ENCODE peak calls at places on chromosomes 4 and X, in ten cellular contexts. O is GM12878, N is breast epithelium, D is GM23338, Q is prostate gland, X is HCT116, U is SK-N-SH, P is stomach, J is H1, L is sigmoid colon. F is an unnamed sample.

GRCh38 chr4:139419388-139419914 is 34.5 kb upstream of the RAB33B start:
- DNase-seq in P (no peak), L (peak; percentile 78), Q (no peak), O (no peak), J (no peak), N (peak; percentile 27), D (no peak), U (no peak), X (no peak), F (no peak)

GRCh38 chrX:108537005-108537404 is 97.4 kb downstream of the COL4A5 start:
- DNase-seq in L (no peak), Q (peak; percentile 7), D (peak; percentile 63), O (no peak), N (no peak), X (peak; percentile 13), U (peak; percentile 21), J (no peak), P (no peak), F (no peak)

GRCh38 chrX:47854474-47854873 is 17.8 kb downstream of the ZNF81 start:
- DNase-seq in D (peak; percentile 31), J (no peak), X (no peak), L (no peak), P (peak; percentile 44), Q (peak; percentile 6), N (no peak), U (peak; percentile 14), O (no peak), F (no peak)

GRCh38 chrX:17634542-17635207 is 102.6 kb upstream of the SCML1 start:
- DNase-seq in J (no peak), Q (no peak), D (no peak), U (no peak), P (peak; percentile 31), X (no peak), L (no peak), N (no peak), O (no peak), F (no peak)

GRCh38 chrX:153381684-153382532 is 19.2 kb downstream of the PNMA6E start:
- DNase-seq in P (no peak), Q (no peak), L (no peak), O (no peak), U (peak; percentile 84), N (no peak), J (no peak), D (peak; percentile 7), X (no peak), F (no peak)

GRCh38 chr4:102478186-102478585 is 23.0 kb upstream of the NFKB1 start:
- DNase-seq in J (no peak), L (no peak), O (no peak), U (no peak), Q (no peak), D (peak; percentile 47), X (no peak), N (no peak), P (no peak), F (no peak)

GRCh38 chr4:40152642-40153041 is 44.2 kb upstream of the RHOH start:
- DNase-seq in X (no peak), P (no peak), J (no peak), U (no peak), O (no peak), Q (no peak), N (no peak), L (no peak), D (no peak), F (no peak)

GRCh38 chrX:69107231-69107739 is 58.0 kb downstream of the PJA1 start:
- DNase-seq in U (no peak), Q (no peak), D (peak; percentile 70), N (no peak), L (no peak), X (no peak), O (no peak), P (peak; percentile 27), J (peak; percentile 29), F (no peak)

GRCh38 chr4:113952452-113953029 is 26.9 kb downstream of the ARSJ start:
- DNase-seq in J (peak; percentile 5), U (peak; percentile 22), P (no peak), Q (no peak), L (no peak), X (peak; percentile 64), D (peak; percentile 87), N (no peak), O (peak; percentile 12), F (no peak)

GRCh38 chr4:159175165-159175988 is 72.5 kb downstream of the RAPGEF2 start:
- DNase-seq in N (peak; percentile 61), J (peak; percentile 69), L (peak; percentile 80), Q (peak; percentile 73), X (peak; percentile 80), O (peak; percentile 73), U (peak; percentile 48), D (peak; percentile 97), P (peak; percentile 53), F (peak; percentile 74)

GRCh38 chrX:1576201-1577101 is 15.0 kb upstream of the AKAP17A start:
- DNase-seq in X (no peak), P (peak; percentile 5), D (no peak), O (no peak), N (no peak), U (no peak), J (no peak), Q (no peak), L (no peak), F (no peak)

GRCh38 chr4:6359536-6360308 is 90.1 kb downstream of the WFS1 start:
- DNase-seq in P (no peak), J (no peak), D (no peak), U (no peak), L (no peak), O (no peak), Q (no peak), X (no peak), N (no peak), F (no peak)

GRCh38 chr4:112120021-112120420 is 25.2 kb upstream of the FAM241A start:
- DNase-seq in U (no peak), X (no peak), D (no peak), Q (no peak), N (no peak), P (no peak), O (no peak), J (no peak), L (no peak), F (no peak)

GRCh38 chr4:73021634-73022033 is 47.9 kb downstream of the COX18 start:
- DNase-seq in O (no peak), J (no peak), P (no peak), N (no peak), Q (no peak), D (peak; percentile 80), X (peak; percentile 22), L (no peak), U (peak; percentile 46), F (no peak)

DNA sequence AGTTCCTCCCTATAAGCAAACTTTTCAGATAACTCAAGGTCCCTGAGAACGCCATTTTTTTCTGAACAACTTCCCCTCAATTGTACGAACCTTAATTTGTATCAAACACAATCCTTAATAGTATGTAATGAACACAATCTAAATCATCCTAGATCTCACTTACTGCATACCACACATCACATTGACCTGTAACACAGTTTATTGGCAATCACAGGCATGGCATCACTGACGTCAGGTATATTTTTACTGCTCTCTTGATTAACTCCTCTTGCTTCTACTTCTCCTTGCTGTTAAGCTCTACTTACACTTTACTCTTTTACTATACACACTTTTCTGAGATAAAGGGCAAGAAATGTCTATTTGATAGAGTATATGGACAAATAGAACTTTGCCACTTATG is 67.0 kb downstream of the TAPT1 start:
- DNase-seq in P (no peak), L (no peak), Q (no peak), O (no peak), X (no peak), J (no peak), N (no peak), D (no peak), U (no peak), F (no peak)
- TF ChIP-seq POLR2AphosphoS5 in P (no peak), L (no peak), Q (peak; percentile 7), O (no peak), X (no peak), J (no peak), N (no peak), D (no peak), U (no peak), F (no peak)

DNA sequence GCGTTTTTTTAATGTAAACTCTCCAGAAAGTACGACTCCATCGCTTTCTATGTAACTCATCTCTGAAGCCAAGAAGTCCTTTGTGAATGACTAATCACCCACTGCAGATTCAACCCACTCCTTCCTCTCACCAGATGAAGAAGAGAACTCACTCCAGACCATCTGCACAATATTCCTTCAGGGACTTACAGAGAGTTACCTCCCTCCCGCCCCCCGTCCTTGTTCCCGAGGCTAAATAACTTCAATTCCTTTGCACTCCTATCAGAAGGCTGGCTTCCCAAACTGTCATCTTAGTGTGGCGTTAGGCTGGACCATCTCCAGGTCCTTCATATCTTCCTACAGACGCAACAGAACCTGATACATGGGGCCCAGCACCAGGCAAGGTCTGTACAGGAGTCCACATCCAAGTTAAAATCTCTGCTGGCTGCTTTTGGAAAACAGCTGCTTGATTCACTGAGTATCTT is 82.4 kb downstream of the AFAP1 start:
- DNase-seq in O (no peak), Q (no peak), N (no peak), U (no peak), P (no peak), D (no peak), L (peak; percentile 70), X (no peak), J (no peak), F (no peak)
- H3K4me3 ChIP-seq in O (no peak overlapping the region), Q (no peak overlapping the region), N (no peak overlapping the region), U (no peak overlapping the region), P (no peak overlapping the region), D (no peak overlapping the region), L (no peak overlapping the region), X (no peak overlapping the region), J (no peak overlapping the region), F (no peak overlapping the region)

DNA sequence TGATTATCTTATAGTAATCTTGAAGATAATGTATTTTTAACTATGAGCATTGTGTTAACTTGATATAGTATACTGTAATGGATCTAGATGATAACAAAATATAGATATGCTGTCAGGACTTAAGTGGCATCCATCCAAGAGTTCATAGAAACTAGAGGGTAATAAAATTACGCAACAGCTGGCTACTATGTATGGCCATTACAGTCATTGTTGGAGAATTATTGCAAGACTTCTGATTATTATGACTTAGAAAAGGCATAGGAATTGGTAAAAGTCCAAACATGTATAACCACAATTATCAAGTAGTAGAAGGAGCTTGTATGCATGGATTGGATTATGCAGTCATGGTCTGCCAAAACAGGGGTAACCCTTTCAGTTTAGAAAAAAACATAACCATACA is 9.5 kb downstream of the OGT start:
- DNase-seq in Q (no peak), O (no peak), D (no peak), L (no peak), J (no peak), N (no peak), P (no peak), X (no peak), U (no peak), F (no peak)
- H3K4me1 ChIP-seq in Q (no peaks in the 10 kb centered on the region), O (peaks cover 5% of the 10 kb centered on the region), D (peaks cover 18% of the 10 kb centered on the region), L (peaks cover 38% of the 10 kb centered on the region), J (peaks cover 2% of the 10 kb centered on the region), N (no peaks in the 10 kb centered on the region), P (peaks cover 21% of the 10 kb centered on the region), X (peaks cover 29% of the 10 kb centered on the region), U (peaks cover 2% of the 10 kb centered on the region), F (peaks cover 96% of the 10 kb centered on the region)

DNA sequence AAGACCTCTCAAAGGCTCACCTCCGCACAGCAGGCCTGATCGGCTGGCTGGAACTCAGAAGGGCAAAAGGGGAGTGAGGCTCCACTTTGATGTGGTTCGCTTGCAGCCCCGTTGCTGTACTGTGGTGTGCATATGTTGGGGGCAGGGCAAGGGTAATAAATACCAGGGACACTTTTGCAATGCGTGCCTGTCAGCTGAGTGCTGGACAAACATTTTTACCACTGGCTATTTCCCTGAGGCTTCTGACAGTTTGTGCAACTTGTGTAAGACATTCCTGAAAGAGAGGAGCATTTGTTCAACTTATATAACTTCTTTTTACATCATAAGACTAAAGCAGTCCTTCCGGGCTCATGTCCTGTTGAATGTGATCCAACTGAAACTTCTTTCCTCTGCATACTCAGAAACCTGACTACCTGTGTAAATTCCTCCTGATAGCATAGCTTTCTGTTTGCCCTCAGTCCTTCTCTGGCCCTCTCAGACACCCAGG is 82.3 kb downstream of the SPRY1 start:
- DNase-seq in L (no peak), J (no peak), X (peak; percentile 64), O (no peak), P (peak; percentile 72), N (peak; percentile 45), D (no peak), U (no peak), Q (peak; percentile 61), F (no peak)
- TF ChIP-seq POLR2AphosphoS5 in L (no peak), J (no peak), X (peak; percentile 41), O (no peak), P (peak; percentile 33), N (peak; percentile 34), D (no peak), U (no peak), Q (peak; percentile 47), F (no peak)